ENCODE peak calls at places on chromosomes 5 and 9, in four cellular contexts. One of them, this sample, is unnamed.

GRCh38 chr9:115254781-115255180 is 136.8 kb upstream of the TNC start:
- DNase-seq in IMR-90: peak; percentile 53
- DNase-seq in MM.1S: no peak
- DNase-seq in uterus: no peak
- DNase-seq in this sample: no peak

GRCh38 chr9:31587176-31587575 is 797.3 kb upstream of the ACO1 start:
- DNase-seq in uterus: no peak
- DNase-seq in MM.1S: no peak
- DNase-seq in IMR-90: no peak
- DNase-seq in this sample: no peak

GRCh38 chr5:90135979-90136378 is 273.6 kb downstream of the CETN3 start:
- DNase-seq in uterus: no peak
- DNase-seq in IMR-90: no peak
- DNase-seq in MM.1S: no peak
- DNase-seq in this sample: no peak

GRCh38 chr5:180340856-180341255 is 12.3 kb downstream of the GFPT2 start:
- DNase-seq in uterus: no peak
- DNase-seq in IMR-90: peak; percentile 58
- DNase-seq in MM.1S: no peak
- DNase-seq in this sample: no peak

GRCh38 chr5:151686673-151687378 is at the start of gene SPARC:
- DNase-seq in IMR-90: peak; percentile 96
- DNase-seq in MM.1S: peak; percentile 48
- DNase-seq in uterus: peak; percentile 87
- DNase-seq in this sample: peak; percentile 52

GRCh38 chr9:85228111-85228855 is 513.5 kb downstream of the AGTPBP1 start:
- DNase-seq in IMR-90: no peak
- DNase-seq in uterus: no peak
- DNase-seq in MM.1S: no peak
- DNase-seq in this sample: no peak

GRCh38 chr9:109411818-109412352 is 86.2 kb downstream of the PTPN3 start:
- DNase-seq in IMR-90: peak; percentile 50
- DNase-seq in uterus: no peak
- DNase-seq in MM.1S: peak; percentile 45
- DNase-seq in this sample: peak; percentile 44

GRCh38 chr9:72930828-72931227 is 22.0 kb downstream of the ALDH1A1 start:
- DNase-seq in uterus: no peak
- DNase-seq in IMR-90: no peak
- DNase-seq in MM.1S: no peak
- DNase-seq in this sample: no peak

GRCh38 chr5:149901511-149901910 is 43.1 kb downstream of the PDE6A start:
- DNase-seq in IMR-90: no peak
- DNase-seq in MM.1S: no peak
- DNase-seq in uterus: no peak
- DNase-seq in this sample: no peak

GRCh38 chr9:130877300-130877699 is 19.3 kb downstream of the QRFP start:
- DNase-seq in uterus: no peak
- DNase-seq in MM.1S: no peak
- DNase-seq in IMR-90: no peak
- DNase-seq in this sample: no peak

GRCh38 chr5:83726912-83727311 is 6.3 kb upstream of the HAPLN1 start:
- DNase-seq in IMR-90: peak; percentile 17
- DNase-seq in uterus: no peak
- DNase-seq in MM.1S: no peak
- DNase-seq in this sample: no peak

GRCh38 chr9:19446361-19446861 is 37.6 kb downstream of the ACER2 start:
- DNase-seq in uterus: no peak
- DNase-seq in IMR-90: no peak
- DNase-seq in MM.1S: no peak
- DNase-seq in this sample: no peak

GRCh38 chr9:123724211-123724831 is 205.6 kb downstream of the DENND1A start:
- DNase-seq in MM.1S: peak; percentile 26
- DNase-seq in IMR-90: peak; percentile 57
- DNase-seq in uterus: no peak
- DNase-seq in this sample: no peak

GRCh38 chr5:71483355-71483754 is 27.9 kb downstream of the BDP1 start:
- DNase-seq in uterus: no peak
- DNase-seq in IMR-90: peak; percentile 92
- DNase-seq in MM.1S: no peak
- DNase-seq in this sample: no peak

GRCh38 chr5:35855221-35855620 is 1.5 kb upstream of the IL7R start:
- DNase-seq in uterus: no peak
- DNase-seq in IMR-90: no peak
- DNase-seq in MM.1S: no peak
- DNase-seq in this sample: no peak

GRCh38 chr5:107502711-107503110 is 168.0 kb downstream of the EFNA5 start:
- DNase-seq in MM.1S: no peak
- DNase-seq in uterus: no peak
- DNase-seq in IMR-90: no peak
- DNase-seq in this sample: no peak

GRCh38 chr9:87276851-87277251 is 220.8 kb upstream of the DAPK1 start:
- DNase-seq in IMR-90: peak; percentile 39
- DNase-seq in uterus: no peak
- DNase-seq in MM.1S: peak; percentile 51
- DNase-seq in this sample: no peak

GRCh38 chr5:137619191-137619870 is 116.6 kb downstream of the KLHL3 start:
- DNase-seq in MM.1S: no peak
- DNase-seq in uterus: peak; percentile 62
- DNase-seq in IMR-90: peak; percentile 81
- DNase-seq in this sample: no peak

GRCh38 chr9:26502311-26502710 is 390.3 kb downstream of the CAAP1 start:
- DNase-seq in uterus: no peak
- DNase-seq in MM.1S: no peak
- DNase-seq in IMR-90: no peak
- DNase-seq in this sample: no peak

GRCh38 chr9:347667-348292 is 133.1 kb downstream of the DOCK8 start:
- DNase-seq in IMR-90: peak; percentile 41
- DNase-seq in uterus: no peak
- DNase-seq in MM.1S: no peak
- DNase-seq in this sample: no peak

DNA sequence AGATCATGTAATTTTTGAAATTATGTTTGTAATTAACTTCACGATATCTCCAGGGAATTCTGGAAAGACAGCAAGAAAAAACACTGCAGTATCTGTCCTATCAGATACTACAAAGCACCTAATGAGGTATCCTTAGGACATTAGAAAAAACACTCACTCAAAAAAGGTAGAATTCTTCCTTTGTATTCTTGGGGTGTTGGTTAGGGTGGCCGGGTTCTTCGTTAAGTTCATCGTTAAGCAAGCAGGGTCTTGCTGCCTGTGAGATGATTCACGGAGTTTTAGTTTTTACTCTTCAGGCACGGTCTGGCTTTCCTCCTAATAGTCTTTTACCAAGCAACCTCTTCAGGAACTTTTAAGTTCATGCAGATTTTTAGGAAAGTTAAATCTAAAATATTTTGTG is 91.4 kb upstream of the IRX4 start:
- DNase-seq in MM.1S: no peak
- DNase-seq in uterus: no peak
- DNase-seq in IMR-90: no peak
- DNase-seq in this sample: no peak
- TF ChIP-seq CTCF in MM.1S: no peak
- TF ChIP-seq CTCF in uterus: no peak
- TF ChIP-seq CTCF in IMR-90: no peak
- TF ChIP-seq CTCF in this sample: no peak

GRCh38 chr9:136054798-136055714 is 40.0 kb downstream of the NACC2 start:
- DNase-seq in IMR-90: no peak
- DNase-seq in uterus: no peak
- DNase-seq in MM.1S: no peak
- DNase-seq in this sample: no peak
- TF ChIP-seq CTCF in IMR-90: no peak
- TF ChIP-seq CTCF in uterus: no peak
- TF ChIP-seq CTCF in MM.1S: no peak
- TF ChIP-seq CTCF in this sample: no peak

DNA sequence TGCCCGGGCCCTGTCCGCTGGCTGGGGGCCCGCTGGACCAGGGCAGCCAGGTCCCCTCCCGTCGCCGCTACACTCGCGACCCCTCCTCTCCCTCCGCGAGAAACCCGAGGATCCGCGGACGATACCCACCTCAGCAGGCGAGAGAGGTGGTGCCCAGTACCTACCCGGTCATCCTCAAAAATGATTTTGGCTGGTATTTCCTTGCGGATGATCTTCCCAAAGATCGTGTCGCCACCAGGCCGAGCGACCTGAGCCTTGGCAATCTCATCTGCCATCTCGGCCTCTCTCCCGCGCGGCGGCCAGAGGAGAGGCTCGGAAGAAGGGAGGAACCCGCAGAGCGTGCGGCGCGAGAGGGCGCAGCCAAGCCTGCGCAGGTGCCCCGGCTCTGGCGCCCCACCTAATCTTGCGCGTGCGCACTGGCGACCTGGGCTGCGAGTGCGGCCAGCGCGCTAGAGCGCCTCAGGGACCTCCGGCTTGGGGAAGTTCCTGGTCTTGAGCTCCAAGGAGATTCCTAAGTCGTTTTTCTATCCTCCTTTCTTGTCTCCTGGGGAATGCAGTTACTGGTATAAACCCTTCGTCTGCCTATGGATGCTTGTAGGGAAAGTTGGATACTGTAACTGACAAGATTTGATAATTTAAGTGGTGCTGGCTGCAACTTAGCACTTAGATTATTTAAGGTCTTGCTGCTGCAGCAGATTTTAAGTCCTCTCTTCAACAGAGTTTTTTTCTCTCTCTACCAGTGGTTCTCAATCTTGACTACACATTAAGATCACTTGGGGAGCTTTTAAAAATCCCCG is at the start of gene HINT1:
- DNase-seq in MM.1S: peak; percentile 95
- DNase-seq in uterus: peak; percentile 89
- DNase-seq in IMR-90: peak; percentile 84
- DNase-seq in this sample: peak; percentile 97
- TF ChIP-seq CTCF in MM.1S: no peak
- TF ChIP-seq CTCF in uterus: peak; percentile 4
- TF ChIP-seq CTCF in IMR-90: peak; percentile 23
- TF ChIP-seq CTCF in this sample: peak; percentile 7

DNA sequence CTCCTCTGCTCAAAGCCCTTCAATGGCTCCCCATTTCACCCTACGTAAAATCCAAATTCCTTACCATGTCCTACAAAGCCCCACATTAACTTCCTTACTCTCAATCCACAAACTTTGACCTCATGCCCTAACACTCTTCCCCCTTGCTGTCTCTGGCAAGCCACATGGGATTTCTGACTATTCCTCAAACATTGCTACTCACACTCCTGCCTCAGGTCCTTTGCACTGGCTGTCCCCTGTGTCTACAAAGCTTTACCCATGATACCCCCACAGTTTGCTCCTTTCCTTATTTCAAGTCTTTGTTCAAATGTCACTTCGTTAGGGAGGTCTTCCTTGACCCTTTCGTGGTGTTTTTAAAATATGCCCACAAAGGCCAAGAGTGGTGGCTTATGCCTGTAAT is 40.4 kb upstream of the MATR3 start:
- DNase-seq in IMR-90: no peak
- DNase-seq in MM.1S: no peak
- DNase-seq in uterus: no peak
- DNase-seq in this sample: no peak
- TF ChIP-seq CTCF in IMR-90: no peak
- TF ChIP-seq CTCF in MM.1S: no peak
- TF ChIP-seq CTCF in uterus: no peak
- TF ChIP-seq CTCF in this sample: no peak

GRCh38 chr5:157378509-157378908 is 81.5 kb upstream of the NIPAL4 start:
- DNase-seq in IMR-90: no peak
- DNase-seq in MM.1S: no peak
- DNase-seq in uterus: no peak
- DNase-seq in this sample: no peak
- TF ChIP-seq CTCF in IMR-90: no peak
- TF ChIP-seq CTCF in MM.1S: no peak
- TF ChIP-seq CTCF in uterus: no peak
- TF ChIP-seq CTCF in this sample: no peak

GRCh38 chr5:92912280-92912679 is 668.7 kb downstream of the NR2F1-AS1 start:
- DNase-seq in IMR-90: no peak
- DNase-seq in MM.1S: no peak
- DNase-seq in uterus: no peak
- DNase-seq in this sample: no peak

GRCh38 chr5:92909545-92909962 is 671.5 kb downstream of the NR2F1-AS1 start:
- DNase-seq in IMR-90: peak; percentile 11
- DNase-seq in MM.1S: no peak
- DNase-seq in uterus: no peak
- DNase-seq in this sample: no peak

GRCh38 chr5:92911851-92912250 is 669.2 kb downstream of the NR2F1-AS1 start:
- DNase-seq in IMR-90: no peak
- DNase-seq in uterus: no peak
- DNase-seq in MM.1S: no peak
- DNase-seq in this sample: no peak

GRCh38 chr5:92908952-92909351 is 672.1 kb downstream of the NR2F1-AS1 start:
- DNase-seq in IMR-90: no peak
- DNase-seq in uterus: no peak
- DNase-seq in MM.1S: peak; percentile 71
- DNase-seq in this sample: no peak

GRCh38 chr5:92911293-92911692 is 669.7 kb downstream of the NR2F1-AS1 start:
- DNase-seq in IMR-90: no peak
- DNase-seq in MM.1S: no peak
- DNase-seq in uterus: no peak
- DNase-seq in this sample: no peak
- TF ChIP-seq CTCF in IMR-90: no peak
- TF ChIP-seq CTCF in MM.1S: no peak
- TF ChIP-seq CTCF in uterus: no peak
- TF ChIP-seq CTCF in this sample: no peak

DNA sequence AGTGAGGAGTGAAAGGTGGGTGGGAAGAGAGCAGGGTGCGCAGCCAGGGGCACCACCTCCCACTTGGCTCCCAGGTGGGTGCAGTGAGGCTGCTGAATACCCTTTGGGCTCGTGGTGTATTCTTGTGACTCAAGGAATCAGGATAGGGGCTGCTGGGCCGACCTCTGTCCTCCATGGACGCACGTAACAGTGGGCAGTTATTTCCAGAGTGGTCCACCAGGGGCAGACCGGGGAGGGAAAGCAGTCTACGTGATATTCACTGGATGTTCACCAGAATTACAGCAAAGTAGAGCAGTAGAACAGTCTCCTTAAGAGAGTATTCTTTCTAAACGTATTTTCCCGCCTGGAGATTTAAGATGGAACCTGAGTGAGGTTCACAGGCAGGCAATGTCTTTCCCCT is 88.5 kb downstream of the SYK start:
- DNase-seq in uterus: no peak
- DNase-seq in IMR-90: no peak
- DNase-seq in MM.1S: no peak
- DNase-seq in this sample: no peak
- TF ChIP-seq CTCF in uterus: no peak
- TF ChIP-seq CTCF in IMR-90: no peak
- TF ChIP-seq CTCF in MM.1S: no peak
- TF ChIP-seq CTCF in this sample: no peak

DNA sequence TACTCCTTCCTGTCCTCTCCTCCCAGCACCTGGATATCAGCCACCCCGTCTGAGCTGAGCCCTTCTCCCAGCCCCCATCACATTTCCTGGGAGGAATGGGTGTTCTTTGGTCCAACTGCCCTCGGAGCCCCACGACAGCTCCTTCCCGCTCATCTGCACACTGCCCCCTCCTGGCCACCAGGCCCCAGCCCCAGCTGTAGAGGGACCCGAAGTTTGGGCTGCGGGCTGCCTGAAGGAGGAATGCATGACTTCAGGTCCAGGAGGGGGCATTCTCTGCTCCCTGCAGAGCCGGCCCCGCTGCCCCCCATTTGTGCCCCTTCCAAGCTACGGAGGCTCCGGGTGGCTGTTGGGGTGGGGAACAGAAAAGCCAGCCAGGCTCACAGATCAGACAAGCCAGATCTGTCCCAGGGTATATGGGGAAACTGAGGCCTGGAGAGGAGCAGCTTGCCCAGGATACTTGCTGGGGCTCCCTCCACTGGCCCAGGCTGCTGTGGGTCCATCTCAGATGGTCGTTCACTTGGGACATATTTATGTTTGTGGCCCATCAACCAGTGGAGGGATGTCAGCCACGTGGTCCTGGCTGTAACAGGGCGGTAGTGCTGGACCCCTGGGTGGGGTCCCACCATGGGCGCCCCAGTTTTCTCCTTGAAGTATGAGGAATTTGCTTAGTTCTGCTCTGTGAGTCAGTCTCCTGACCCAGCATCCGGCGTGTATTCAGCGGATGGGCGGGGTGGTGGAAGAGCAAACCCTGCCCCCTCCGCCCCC is 33.1 kb downstream of the DAB2IP start:
- DNase-seq in MM.1S: peak; percentile 37
- DNase-seq in IMR-90: no peak
- DNase-seq in uterus: peak; percentile 50
- DNase-seq in this sample: peak; percentile 60
- TF ChIP-seq CTCF in MM.1S: peak; percentile 64
- TF ChIP-seq CTCF in IMR-90: peak; percentile 62
- TF ChIP-seq CTCF in uterus: peak; percentile 57
- TF ChIP-seq CTCF in this sample: peak; percentile 64

This sample was measured in GM20000.